ENCODE peak calls at places on chromosomes 6 and 20, in nine cellular contexts. One of them, this sample, is unnamed.

GRCh38 chr6:118660218-118660569 is 8.8 kb upstream of the CEP85L start:
- DNase-seq in pancreas: no peak
- DNase-seq in tibial artery: no peak
- DNase-seq in astrocyte of the spinal cord: no peak
- DNase-seq in psoas muscle: no peak
- DNase-seq in SK-N-SH: peak; percentile 71
- DNase-seq in astrocyte of the cerebellum: no peak
- DNase-seq in glutamatergic neuron: peak; percentile 47
- DNase-seq in lower leg skin: no peak
- DNase-seq in this sample: no peak

GRCh38 chr6:166489301-166490155 is 97.0 kb downstream of the RAMACL start:
- DNase-seq in pancreas: no peak
- DNase-seq in tibial artery: no peak
- DNase-seq in astrocyte of the spinal cord: no peak
- DNase-seq in psoas muscle: no peak
- DNase-seq in SK-N-SH: no peak
- DNase-seq in astrocyte of the cerebellum: no peak
- DNase-seq in glutamatergic neuron: no peak
- DNase-seq in lower leg skin: no peak
- DNase-seq in this sample: no peak

GRCh38 chr6:31680841-31681671 is at the start of gene LY6G5C:
- DNase-seq in pancreas: peak; percentile 92
- DNase-seq in tibial artery: peak; percentile 88
- DNase-seq in astrocyte of the spinal cord: peak; percentile 91
- DNase-seq in psoas muscle: peak; percentile 82
- DNase-seq in SK-N-SH: peak; percentile 88
- DNase-seq in astrocyte of the cerebellum: peak; percentile 84
- DNase-seq in glutamatergic neuron: peak; percentile 81
- DNase-seq in lower leg skin: peak; percentile 86
- DNase-seq in this sample: peak; percentile 46

GRCh38 chr6:168968228-168968627 is 285.4 kb downstream of the THBS2 start:
- DNase-seq in pancreas: no peak
- DNase-seq in tibial artery: peak; percentile 38
- DNase-seq in astrocyte of the spinal cord: peak; percentile 90
- DNase-seq in psoas muscle: peak; percentile 39
- DNase-seq in SK-N-SH: no peak
- DNase-seq in astrocyte of the cerebellum: peak; percentile 95
- DNase-seq in glutamatergic neuron: no peak
- DNase-seq in lower leg skin: peak; percentile 82
- DNase-seq in this sample: no peak

GRCh38 chr6:100138346-100139022 is 144.5 kb upstream of the MCHR2 start:
- DNase-seq in pancreas: no peak
- DNase-seq in tibial artery: no peak
- DNase-seq in astrocyte of the spinal cord: peak; percentile 1
- DNase-seq in psoas muscle: no peak
- DNase-seq in SK-N-SH: no peak
- DNase-seq in astrocyte of the cerebellum: no peak
- DNase-seq in glutamatergic neuron: no peak
- DNase-seq in lower leg skin: no peak
- DNase-seq in this sample: no peak

GRCh38 chr6:106735828-106736227 is 106.5 kb downstream of the QRSL1 start:
- DNase-seq in pancreas: no peak
- DNase-seq in tibial artery: no peak
- DNase-seq in astrocyte of the spinal cord: no peak
- DNase-seq in psoas muscle: no peak
- DNase-seq in SK-N-SH: no peak
- DNase-seq in astrocyte of the cerebellum: no peak
- DNase-seq in glutamatergic neuron: no peak
- DNase-seq in lower leg skin: no peak
- DNase-seq in this sample: no peak

GRCh38 chr6:27176096-27176495 is 71.4 kb upstream of the PRSS16 start:
- DNase-seq in pancreas: no peak
- DNase-seq in tibial artery: no peak
- DNase-seq in astrocyte of the spinal cord: peak; percentile 15
- DNase-seq in psoas muscle: no peak
- DNase-seq in SK-N-SH: peak; percentile 47
- DNase-seq in astrocyte of the cerebellum: no peak
- DNase-seq in glutamatergic neuron: no peak
- DNase-seq in lower leg skin: no peak
- DNase-seq in this sample: no peak

GRCh38 chr6:170208171-170208601 is 82.7 kb downstream of the DLL1 start:
- DNase-seq in pancreas: peak; percentile 39
- DNase-seq in tibial artery: peak; percentile 10
- DNase-seq in astrocyte of the spinal cord: no peak
- DNase-seq in psoas muscle: no peak
- DNase-seq in SK-N-SH: peak; percentile 17
- DNase-seq in astrocyte of the cerebellum: no peak
- DNase-seq in glutamatergic neuron: no peak
- DNase-seq in lower leg skin: no peak
- DNase-seq in this sample: no peak

GRCh38 chr20:13525225-13525940 is 113.3 kb downstream of the TASP1 start:
- DNase-seq in pancreas: no peak
- DNase-seq in tibial artery: no peak
- DNase-seq in astrocyte of the spinal cord: peak; percentile 81
- DNase-seq in psoas muscle: no peak
- DNase-seq in SK-N-SH: no peak
- DNase-seq in astrocyte of the cerebellum: peak; percentile 50
- DNase-seq in glutamatergic neuron: no peak
- DNase-seq in lower leg skin: peak; percentile 41
- DNase-seq in this sample: no peak

GRCh38 chr6:157148391-157149323 is 174.7 kb downstream of the TMEM242 start:
- DNase-seq in pancreas: no peak
- DNase-seq in tibial artery: peak; percentile 47
- DNase-seq in astrocyte of the spinal cord: peak; percentile 96
- DNase-seq in psoas muscle: peak; percentile 62
- DNase-seq in SK-N-SH: peak; percentile 97
- DNase-seq in astrocyte of the cerebellum: peak; percentile 91
- DNase-seq in glutamatergic neuron: no peak
- DNase-seq in lower leg skin: no peak
- DNase-seq in this sample: no peak

GRCh38 chr6:39897699-39898098 is 36.6 kb downstream of the MOCS1 start:
- DNase-seq in pancreas: no peak
- DNase-seq in tibial artery: no peak
- DNase-seq in astrocyte of the spinal cord: no peak
- DNase-seq in psoas muscle: no peak
- DNase-seq in SK-N-SH: no peak
- DNase-seq in astrocyte of the cerebellum: no peak
- DNase-seq in glutamatergic neuron: no peak
- DNase-seq in lower leg skin: no peak
- DNase-seq in this sample: no peak

GRCh38 chr20:4173142-4173541 is 157.8 kb upstream of the RNF24 start:
- DNase-seq in pancreas: no peak
- DNase-seq in tibial artery: no peak
- DNase-seq in astrocyte of the spinal cord: no peak
- DNase-seq in psoas muscle: no peak
- DNase-seq in SK-N-SH: no peak
- DNase-seq in astrocyte of the cerebellum: no peak
- DNase-seq in glutamatergic neuron: no peak
- DNase-seq in lower leg skin: no peak
- DNase-seq in this sample: no peak

GRCh38 chr6:137931849-137932465 is 64.9 kb downstream of the TNFAIP3 start:
- DNase-seq in pancreas: no peak
- DNase-seq in tibial artery: no peak
- DNase-seq in astrocyte of the spinal cord: no peak
- DNase-seq in psoas muscle: no peak
- DNase-seq in SK-N-SH: no peak
- DNase-seq in astrocyte of the cerebellum: no peak
- DNase-seq in glutamatergic neuron: no peak
- DNase-seq in lower leg skin: no peak
- DNase-seq in this sample: no peak

DNA sequence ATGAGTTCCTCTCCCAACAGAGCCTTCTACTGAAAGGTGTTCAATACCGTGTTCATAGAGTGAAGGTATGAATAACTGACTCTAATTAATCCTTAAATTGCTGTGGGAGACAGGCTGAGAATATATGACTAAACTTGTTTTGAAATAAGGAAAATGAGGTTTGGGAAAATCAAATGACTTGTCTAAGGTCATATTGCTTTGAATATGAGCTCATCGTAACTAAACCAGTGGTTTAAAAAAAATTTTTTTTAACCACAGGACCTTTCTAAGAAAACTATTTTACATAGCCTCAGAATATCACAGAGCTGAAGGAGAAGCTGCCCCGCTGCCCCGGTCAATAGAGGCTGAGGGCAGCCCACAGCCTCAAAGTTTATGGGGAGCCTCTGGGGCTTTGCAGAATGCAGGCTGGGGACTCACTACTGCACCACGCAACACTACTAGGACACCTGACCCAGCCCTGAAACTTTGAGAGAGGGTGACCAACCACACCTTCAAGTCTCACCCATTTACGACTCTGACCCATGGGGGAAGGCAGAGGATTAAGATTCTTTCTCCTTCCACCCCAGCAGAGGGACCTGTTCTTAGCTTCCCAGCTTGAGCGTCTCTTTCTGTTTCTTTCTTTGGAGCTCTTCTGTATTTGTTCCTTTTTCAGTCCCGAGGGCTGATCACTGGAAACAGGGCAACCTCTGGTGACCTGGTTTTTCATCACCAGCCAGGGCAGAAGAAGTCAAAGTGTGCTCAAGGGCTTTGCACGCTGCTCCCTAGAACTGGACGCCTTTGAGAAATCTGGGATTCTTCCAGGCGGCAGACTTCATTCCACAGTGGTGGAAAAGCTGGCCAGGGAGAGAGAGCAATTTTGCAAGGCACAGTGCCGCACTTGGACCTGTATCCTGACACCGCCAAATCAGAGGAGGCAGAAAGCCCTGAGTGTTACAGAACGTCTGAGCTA is 220.2 kb downstream of the ATXN1 start:
- DNase-seq in pancreas: no peak
- DNase-seq in tibial artery: peak; percentile 56
- DNase-seq in astrocyte of the spinal cord: no peak
- DNase-seq in psoas muscle: peak; percentile 31
- DNase-seq in SK-N-SH: no peak
- DNase-seq in astrocyte of the cerebellum: no peak
- DNase-seq in glutamatergic neuron: no peak
- DNase-seq in lower leg skin: no peak
- DNase-seq in this sample: no peak
- TF ChIP-seq CTCF in pancreas: no peak
- TF ChIP-seq CTCF in tibial artery: peak; percentile 34
- TF ChIP-seq CTCF in astrocyte of the spinal cord: peak; percentile 8
- TF ChIP-seq CTCF in psoas muscle: no peak
- TF ChIP-seq CTCF in SK-N-SH: no peak
- TF ChIP-seq CTCF in astrocyte of the cerebellum: no peak
- TF ChIP-seq CTCF in glutamatergic neuron: no peak
- TF ChIP-seq CTCF in lower leg skin: no peak
- TF ChIP-seq CTCF in this sample: no peak

GRCh38 chr20:24051160-24051559 is 62.6 kb upstream of the GGTLC1 start:
- DNase-seq in pancreas: no peak
- DNase-seq in tibial artery: no peak
- DNase-seq in astrocyte of the spinal cord: no peak
- DNase-seq in psoas muscle: no peak
- DNase-seq in SK-N-SH: no peak
- DNase-seq in astrocyte of the cerebellum: no peak
- DNase-seq in glutamatergic neuron: no peak
- DNase-seq in lower leg skin: no peak
- DNase-seq in this sample: no peak
- TF ChIP-seq CTCF in pancreas: no peak
- TF ChIP-seq CTCF in tibial artery: no peak
- TF ChIP-seq CTCF in astrocyte of the spinal cord: no peak
- TF ChIP-seq CTCF in psoas muscle: no peak
- TF ChIP-seq CTCF in SK-N-SH: no peak
- TF ChIP-seq CTCF in astrocyte of the cerebellum: no peak
- TF ChIP-seq CTCF in glutamatergic neuron: no peak
- TF ChIP-seq CTCF in lower leg skin: no peak
- TF ChIP-seq CTCF in this sample: no peak

DNA sequence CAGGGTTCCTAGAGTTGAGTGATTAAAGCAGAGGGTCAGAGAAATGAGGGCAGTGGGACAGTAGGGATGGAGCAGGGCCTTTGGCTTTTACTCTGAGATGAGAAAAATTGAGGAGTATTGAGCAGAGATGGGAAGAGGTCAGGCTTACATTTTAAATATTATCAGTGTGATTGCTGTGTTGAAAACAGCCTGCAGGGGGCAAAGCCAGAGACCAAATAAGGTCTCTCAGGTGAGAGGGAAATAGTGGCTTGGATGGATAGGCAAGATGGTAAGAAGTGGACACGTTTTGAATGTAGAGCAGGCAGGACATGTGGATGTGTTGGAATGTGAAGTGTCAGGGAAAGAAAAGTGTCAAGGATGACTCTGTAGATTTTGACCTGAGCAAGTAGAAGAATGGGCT is 105.0 kb upstream of the MAP3K7 start:
- DNase-seq in pancreas: no peak
- DNase-seq in tibial artery: no peak
- DNase-seq in astrocyte of the spinal cord: no peak
- DNase-seq in psoas muscle: no peak
- DNase-seq in SK-N-SH: no peak
- DNase-seq in astrocyte of the cerebellum: no peak
- DNase-seq in glutamatergic neuron: no peak
- DNase-seq in lower leg skin: no peak
- DNase-seq in this sample: no peak
- TF ChIP-seq CTCF in pancreas: no peak
- TF ChIP-seq CTCF in tibial artery: no peak
- TF ChIP-seq CTCF in astrocyte of the spinal cord: no peak
- TF ChIP-seq CTCF in psoas muscle: no peak
- TF ChIP-seq CTCF in SK-N-SH: peak; percentile 44
- TF ChIP-seq CTCF in astrocyte of the cerebellum: peak; percentile 11
- TF ChIP-seq CTCF in glutamatergic neuron: peak; percentile 40
- TF ChIP-seq CTCF in lower leg skin: no peak
- TF ChIP-seq CTCF in this sample: no peak

DNA sequence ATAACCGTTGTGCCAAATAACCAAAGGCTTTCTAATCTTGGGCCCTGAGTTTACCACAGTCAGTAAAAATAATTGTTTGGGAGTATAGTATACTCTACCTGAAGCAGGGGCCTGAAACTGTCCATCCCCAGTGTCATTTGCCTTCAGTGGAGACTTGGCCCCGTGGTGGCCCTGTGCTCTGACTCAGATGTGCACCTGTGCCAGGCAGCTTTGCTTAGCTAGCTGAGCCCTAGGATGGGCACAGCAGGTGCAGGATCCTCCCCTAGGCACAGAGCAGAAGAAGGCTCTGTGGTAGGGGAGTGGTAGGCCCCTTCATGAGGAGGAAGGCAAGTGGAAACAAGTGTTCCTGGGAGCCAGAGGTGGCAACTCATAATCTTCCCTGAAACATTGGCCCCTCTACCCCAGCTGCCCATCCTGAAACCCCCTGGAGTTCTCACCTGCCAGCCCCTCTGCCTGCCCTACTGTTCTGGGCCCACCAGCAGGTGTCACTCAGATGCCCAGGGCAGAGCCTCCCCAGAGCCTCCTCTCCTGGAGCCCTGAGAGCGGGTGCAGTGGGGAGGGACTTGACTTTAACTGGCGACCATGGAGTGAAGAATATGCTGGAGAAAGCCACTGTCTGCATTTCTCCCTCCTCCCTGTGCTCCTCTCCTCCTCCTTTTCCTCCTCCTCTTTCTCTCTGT is 3.0 kb downstream of the CPNE5 start:
- DNase-seq in pancreas: no peak
- DNase-seq in tibial artery: no peak
- DNase-seq in astrocyte of the spinal cord: no peak
- DNase-seq in psoas muscle: no peak
- DNase-seq in SK-N-SH: no peak
- DNase-seq in astrocyte of the cerebellum: no peak
- DNase-seq in glutamatergic neuron: no peak
- DNase-seq in lower leg skin: no peak
- DNase-seq in this sample: no peak
- TF ChIP-seq CTCF in pancreas: no peak
- TF ChIP-seq CTCF in tibial artery: no peak
- TF ChIP-seq CTCF in astrocyte of the spinal cord: no peak
- TF ChIP-seq CTCF in psoas muscle: no peak
- TF ChIP-seq CTCF in SK-N-SH: no peak
- TF ChIP-seq CTCF in astrocyte of the cerebellum: no peak
- TF ChIP-seq CTCF in glutamatergic neuron: no peak
- TF ChIP-seq CTCF in lower leg skin: no peak
- TF ChIP-seq CTCF in this sample: no peak

This sample was measured in activated B cell treated with CpG ODN at 0.5 μM for 24 hours.